ENCODE peak calls at places on chromosome 14, in five cellular contexts. W is NCI-H774; O is GDM1; P is activated CD4-positive, alpha-beta T cell treated with anti-CD3 and anti-CD28 coated beads for 36 hours; T is iris pigment epithelial cell. B is an unnamed sample.

GRCh38 chr14:85428926-85429325 is 101.0 kb upstream of the FLRT2 start:
- DNase-seq in W (no peak), O (no peak), T (no peak), P (no peak), B (no peak)

GRCh38 chr14:21093769-21094681 is 4.4 kb downstream of the ZNF219 start:
- DNase-seq in P (no peak), W (no peak), O (no peak), T (no peak), B (no peak)

GRCh38 chr14:22485178-22485577 is 103.8 kb downstream of the DAD1 start:
- DNase-seq in T (no peak), W (no peak), O (no peak), P (no peak), B (no peak)

GRCh38 chr14:32623300-32624093 is 294.4 kb downstream of the AKAP6 start:
- DNase-seq in O (no peak), T (peak), P (no peak), W (no peak), B (no peak)

GRCh38 chr14:92198804-92199203 is 77.0 kb downstream of the CPSF2 start:
- DNase-seq in P (no peak), O (no peak), T (no peak), W (no peak), B (no peak)

GRCh38 chr14:84420236-84420635 is 1109.7 kb upstream of the FLRT2 start:
- DNase-seq in T (peak), W (no peak), O (no peak), P (no peak), B (no peak)

GRCh38 chr14:61177279-61178225 is 103.6 kb downstream of the TMEM30B start:
- DNase-seq in P (peak), W (no peak), O (no peak), T (peak), B (no peak)

GRCh38 chr14:64549805-64550538 is at the start of gene PPP1R36:
- DNase-seq in P (peak), W (peak), T (no peak), O (no peak), B (peak)

GRCh38 chr14:104424406-104425072 is 155.0 kb upstream of the C14orf180 start:
- DNase-seq in W (no peak), P (no peak), O (no peak), T (no peak), B (no peak)

GRCh38 chr14:99753225-99754140 is 39.7 kb upstream of the EML1 start:
- DNase-seq in O (no peak), T (no peak), P (no peak), W (no peak), B (no peak)

GRCh38 chr14:90409209-90409730 is 12.4 kb downstream of the CALM1 start:
- DNase-seq in P (no peak), T (peak), O (no peak), W (no peak), B (no peak)

GRCh38 chr14:98726585-98727405 is 545.2 kb downstream of the BCL11B start:
- DNase-seq in P (no peak), W (no peak), T (no peak), O (no peak), B (no peak)

GRCh38 chr14:35402323-35403084 is 2.0 kb downstream of the NFKBIA start:
- DNase-seq in P (peak), T (no peak), O (no peak), W (no peak), B (no peak)

GRCh38 chr14:87888136-87888999 is 104.6 kb downstream of the GALC start:
- DNase-seq in P (peak), O (peak), W (no peak), T (no peak), B (peak)

GRCh38 chr14:92693998-92694780 is 54.2 kb downstream of the LGMN start:
- DNase-seq in O (no peak), P (no peak), W (no peak), T (no peak), B (no peak)

GRCh38 chr14:33230016-33230415 is 291.3 kb downstream of the NPAS3 start:
- DNase-seq in T (no peak), P (no peak), O (no peak), W (no peak), B (no peak)

GRCh38 chr14:58752782-58753181 is 115.0 kb downstream of the DACT1 start:
- DNase-seq in O (no peak), W (no peak), T (no peak), P (no peak), B (peak)

GRCh38 chr14:98593361-98593761 is 678.6 kb downstream of the BCL11B start:
- DNase-seq in T (no peak), O (no peak), W (no peak), P (no peak), B (no peak)

GRCh38 chr14:22640192-22640591 is 4.0 kb downstream of the OR6J1 start:
- DNase-seq in O (no peak), T (no peak), P (no peak), W (no peak), B (no peak)

GRCh38 chr14:64871344-64871743 is 8.4 kb downstream of the SPTB start:
- DNase-seq in W (no peak), O (no peak), T (no peak), P (no peak), B (no peak)

GRCh38 chr14:95286649-95287048 is 33.1 kb downstream of the CLMN start:
- DNase-seq in W (no peak), T (no peak), P (no peak), O (no peak), B (no peak)

GRCh38 chr14:77305696-77306095 is 15.0 kb downstream of the POMT2 start:
- DNase-seq in T (no peak), W (no peak), P (no peak), O (no peak), B (no peak)